ENCODE peak calls at places on chromosome 17, in six cellular contexts. W is A172, Z is Daoy, G is thoracic aorta, A is fibroblast of mammary gland, F is left colon. R is an unnamed sample.

GRCh38 chr17:2700491-2701141 is 10.9 kb downstream of the CLUH start:
- DNase-seq in W (no peak), Z (no peak), G (no peak), A (no peak), F (peak), R (no peak)

GRCh38 chr17:79654960-79655382 is 44.1 kb upstream of the RBFOX3 start:
- DNase-seq in W (no peak), Z (no peak), G (no peak), A (no peak), F (no peak), R (no peak)

GRCh38 chr17:32497431-32498205 is 10.8 kb downstream of the CDK5R1 start:
- DNase-seq in W (peak), Z (peak), G (no peak), A (peak), F (no peak), R (no peak)

GRCh38 chr17:74981979-74982662 is 5.3 kb upstream of the CDR2L start:
- DNase-seq in W (peak), Z (peak), G (peak), A (peak), F (peak), R (peak)

GRCh38 chr17:28949185-28950016 is 1.9 kb downstream of the PHF12 start:
- DNase-seq in W (no peak), Z (peak), G (no peak), A (peak), F (peak), R (peak)

GRCh38 chr17:41392278-41392677 is 5.1 kb downstream of the KRT31 start:
- DNase-seq in W (no peak), Z (no peak), G (no peak), A (peak), F (no peak), R (no peak)

GRCh38 chr17:79732804-79733691 is 2.3 kb downstream of the ENPP7 start:
- DNase-seq in W (no peak), Z (no peak), G (no peak), A (no peak), F (peak), R (no peak)

GRCh38 chr17:78997231-78997741 is 12.3 kb downstream of the CANT1 start:
- DNase-seq in W (no peak), Z (no peak), G (no peak), A (no peak), F (peak), R (no peak)

GRCh38 chr17:9274973-9275372 is 253.7 kb downstream of the NTN1 start:
- DNase-seq in W (no peak), Z (no peak), G (no peak), A (no peak), F (no peak), R (no peak)

GRCh38 chr17:79659376-79659775 is 48.5 kb upstream of the RBFOX3 start:
- DNase-seq in W (no peak), Z (no peak), G (no peak), A (no peak), F (no peak), R (no peak)

GRCh38 chr17:75241143-75241430 is 20.3 kb downstream of the GGA3 start:
- DNase-seq in W (no peak), Z (no peak), G (no peak), A (peak), F (no peak), R (no peak)

GRCh38 chr17:14359251-14359939 is 58.5 kb downstream of the HS3ST3B1 start:
- DNase-seq in W (no peak), Z (no peak), G (no peak), A (no peak), F (no peak), R (no peak)

GRCh38 chr17:49694847-49695697 is 12.7 kb downstream of the SLC35B1 start:
- DNase-seq in W (no peak), Z (peak), G (peak), A (peak), F (no peak), R (peak)

GRCh38 chr17:37393352-37393751 is 13.3 kb downstream of the ACACA start:
- DNase-seq in W (no peak), Z (no peak), G (no peak), A (no peak), F (no peak), R (no peak)

GRCh38 chr17:12107905-12108304 is 87.2 kb downstream of the MAP2K4 start:
- DNase-seq in W (no peak), Z (no peak), G (no peak), A (peak), F (no peak), R (no peak)

GRCh38 chr17:67578058-67578457 is 139.7 kb upstream of the NOL11 start:
- DNase-seq in W (no peak), Z (no peak), G (no peak), A (no peak), F (no peak), R (no peak)

GRCh38 chr17:66557886-66558285 is 255.5 kb downstream of the PRKCA start:
- DNase-seq in W (no peak), Z (no peak), G (no peak), A (no peak), F (no peak), R (no peak)

GRCh38 chr17:12510535-12510934 is 155.2 kb upstream of the MYOCD start:
- DNase-seq in W (no peak), Z (no peak), G (no peak), A (peak), F (no peak), R (no peak)

GRCh38 chr17:81422776-81423697 is 27.8 kb downstream of the BAHCC1 start:
- DNase-seq in W (peak), Z (peak), G (peak), A (peak), F (peak), R (peak)

GRCh38 chr17:37273419-37274051 is 102.2 kb upstream of the C17orf78 start:
- DNase-seq in W (peak), Z (no peak), G (no peak), A (peak), F (no peak), R (peak)

GRCh38 chr17:77303620-77304019 is 162.9 kb downstream of the SEC14L1 start:
- DNase-seq in W (peak), Z (peak), G (no peak), A (peak), F (no peak), R (no peak)

GRCh38 chr17:57086069-57086930 is 1.3 kb downstream of the AKAP1 start:
- DNase-seq in W (peak), Z (no peak), G (no peak), A (no peak), F (peak), R (peak)

GRCh38 chr17:61116577-61116976 is 283.1 kb upstream of the TBX2 start:
- DNase-seq in W (no peak), Z (no peak), G (no peak), A (no peak), F (no peak), R (no peak)

GRCh38 chr17:65941500-65941899 is 250.4 kb downstream of the CEP112 start:
- DNase-seq in W (no peak), Z (no peak), G (no peak), A (peak), F (no peak), R (peak)

GRCh38 chr17:30812218-30813177 is 12.0 kb downstream of the CRLF3 start:
- DNase-seq in W (no peak), Z (peak), G (no peak), A (peak), F (no peak), R (no peak)

GRCh38 chr17:64004218-64004770 is 6.1 kb downstream of the PRR29 start:
- DNase-seq in W (no peak), Z (no peak), G (no peak), A (no peak), F (no peak), R (no peak)

GRCh38 chr17:66474810-66475497 is 172.5 kb downstream of the PRKCA start:
- DNase-seq in W (no peak), Z (no peak), G (no peak), A (no peak), F (no peak), R (no peak)

GRCh38 chr17:57413848-57414651 is 157.7 kb downstream of the MSI2 start:
- DNase-seq in W (no peak), Z (no peak), G (no peak), A (no peak), F (peak), R (no peak)

GRCh38 chr17:41678907-41679739 is 9.6 kb upstream of the EIF1 start:
- DNase-seq in W (peak), Z (peak), G (no peak), A (peak), F (no peak), R (peak)

GRCh38 chr17:50210249-50211225 is 9.1 kb upstream of the COL1A1 start:
- DNase-seq in W (peak), Z (peak), G (peak), A (peak), F (peak), R (peak)